ENCODE peak calls at places on chromosomes 1 and 21, in nine cellular contexts. I, V, D, M, B, C, N, K and G are unnamed samples.

GRCh38 chr21:36232641-36233040 is 76.0 kb downstream of the DOP1B start:
- DNase-seq in M (no peak), C (no peak), K (no peak), V (no peak), B (no peak), N (no peak), D (no peak), I (no peak), G (no peak)

GRCh38 chr1:106879538-106879937 is 176.9 kb upstream of the PRMT6 start:
- DNase-seq in B (no peak), N (no peak), M (peak; percentile 83), D (no peak), V (no peak), I (no peak), K (no peak), C (no peak), G (no peak)

GRCh38 chr1:4071675-4072074 is 171.6 kb upstream of the C1orf174 start:
- DNase-seq in M (no peak), I (no peak), B (no peak), D (no peak), C (no peak), V (no peak), K (no peak), N (no peak), G (no peak)

GRCh38 chr1:242477944-242478343 is 46.6 kb downstream of the PLD5 start:
- DNase-seq in M (no peak), V (no peak), D (no peak), B (no peak), N (no peak), C (no peak), I (no peak), K (no peak), G (no peak)

GRCh38 chr1:245842106-245842505 is 665.0 kb downstream of the SMYD3 start:
- DNase-seq in B (no peak), M (no peak), N (no peak), C (no peak), D (no peak), K (no peak), V (no peak), I (no peak), G (no peak)

GRCh38 chr1:95659166-95659565 is 425.2 kb downstream of the RWDD3 start:
- DNase-seq in N (no peak), M (no peak), D (no peak), V (no peak), B (no peak), K (no peak), I (no peak), C (no peak), G (no peak)

GRCh38 chr1:183090386-183091006 is 67.3 kb downstream of the LAMC1 start:
- DNase-seq in V (no peak), D (no peak), I (no peak), K (no peak), C (peak; percentile 80), M (no peak), N (no peak), B (peak; percentile 66), G (peak; percentile 38)

GRCh38 chr1:206122686-206123085 is 5.5 kb upstream of the AVPR1B start:
- DNase-seq in V (no peak), N (no peak), M (no peak), D (no peak), K (no peak), C (no peak), B (no peak), I (no peak), G (no peak)

GRCh38 chr1:205438213-205439158 is 16.6 kb upstream of the LEMD1 start:
- DNase-seq in D (no peak), M (peak; percentile 85), V (peak; percentile 20), I (no peak), B (peak; percentile 71), N (peak; percentile 94), K (no peak), C (peak; percentile 35), G (peak; percentile 43)

GRCh38 chr1:114078116-114078515 is 75.6 kb downstream of the SYT6 start:
- DNase-seq in N (no peak), D (no peak), M (no peak), C (no peak), B (no peak), V (no peak), I (no peak), K (no peak), G (no peak)

GRCh38 chr1:29636936-29637335 is 400.6 kb downstream of the PTPRU start:
- DNase-seq in V (no peak), K (no peak), B (no peak), M (no peak), C (no peak), D (no peak), N (no peak), I (peak; percentile 1), G (no peak)

GRCh38 chr1:9371391-9371935 is 78.8 kb downstream of the SPSB1 start:
- DNase-seq in I (no peak), M (no peak), V (no peak), C (peak; percentile 42), B (no peak), N (no peak), D (no peak), K (peak; percentile 88), G (peak; percentile 55)

GRCh38 chr1:153357076-153357852 is 390 bp upstream of the S100A9 start:
- DNase-seq in K (no peak), M (peak; percentile 94), I (no peak), C (no peak), D (no peak), V (no peak), B (no peak), N (peak; percentile 93), G (no peak)

GRCh38 chr21:41947596-41948403 is 6.0 kb downstream of the C2CD2 start:
- DNase-seq in N (peak; percentile 74), K (no peak), C (no peak), B (peak; percentile 33), D (no peak), M (no peak), V (peak; percentile 38), I (no peak), G (peak; percentile 81)

GRCh38 chr21:37758997-37759396 is 157.3 kb downstream of the KCNJ6 start:
- DNase-seq in K (peak; percentile 8), N (no peak), C (peak; percentile 2), M (peak; percentile 86), V (no peak), I (no peak), B (peak; percentile 49), D (peak; percentile 41), G (peak; percentile 70)

GRCh38 chr1:145885738-145886287 is at the start of gene ANKRD35:
- DNase-seq in C (no peak), N (peak; percentile 94), B (peak; percentile 69), V (peak; percentile 47), M (peak; percentile 94), D (peak; percentile 97), I (peak; percentile 92), K (no peak), G (peak; percentile 74)

GRCh38 chr1:1020415-1021009 is 592 bp downstream of the AGRN start:
- DNase-seq in C (no peak), I (no peak), V (no peak), N (no peak), D (peak; percentile 65), K (no peak), M (no peak), B (peak; percentile 22), G (no peak)

GRCh38 chr1:171550055-171550454 is 64.7 kb downstream of the PRRC2C start:
- DNase-seq in K (no peak), V (no peak), M (no peak), D (no peak), C (no peak), B (no peak), I (no peak), N (no peak), G (no peak)

GRCh38 chr1:10245674-10246073 is 35.3 kb downstream of the KIF1B start:
- DNase-seq in M (no peak), V (no peak), N (no peak), D (no peak), K (no peak), I (no peak), B (no peak), C (no peak), G (no peak)

GRCh38 chr1:31587720-31588423 is 11.6 kb downstream of the TINAGL1 start:
- DNase-seq in I (peak; percentile 52), M (no peak), K (no peak), V (no peak), C (peak; percentile 24), N (peak; percentile 90), B (no peak), D (peak; percentile 86), G (peak; percentile 51)

GRCh38 chr1:39141925-39142324 is 62.6 kb upstream of the MACF1 start:
- DNase-seq in K (no peak), N (no peak), V (no peak), I (no peak), B (peak; percentile 89), D (no peak), C (no peak), M (no peak), G (peak; percentile 95)

GRCh38 chr21:44377922-44378645 is 24.7 kb downstream of the TRPM2 start:
- DNase-seq in C (no peak), B (no peak), I (no peak), K (no peak), M (peak; percentile 43), V (no peak), N (peak; percentile 47), D (no peak), G (no peak)

GRCh38 chr1:185670187-185670627 is 64.0 kb upstream of the HMCN1 start:
- DNase-seq in M (no peak), N (no peak), D (no peak), K (no peak), B (peak; percentile 13), V (no peak), C (peak; percentile 10), I (peak; percentile 61), G (peak; percentile 30)

GRCh38 chr1:231211005-231211857 is 29.8 kb upstream of the GNPAT start:
- DNase-seq in N (peak; percentile 89), M (peak; percentile 83), V (peak; percentile 56), C (peak; percentile 31), D (peak; percentile 92), K (peak; percentile 5), I (peak; percentile 89), B (peak; percentile 47), G (peak; percentile 46)

GRCh38 chr1:53438427-53439336 is 20.5 kb upstream of the DMRTB1 start:
- DNase-seq in D (no peak), M (no peak), N (no peak), V (no peak), C (no peak), B (no peak), K (no peak), I (no peak), G (no peak)

GRCh38 chr1:241331328-241331693 is 25.7 kb downstream of the RGS7 start:
- DNase-seq in D (no peak), N (no peak), K (no peak), M (no peak), C (no peak), V (no peak), B (no peak), I (no peak), G (no peak)

GRCh38 chr1:54158071-54158470 is 5.3 kb upstream of the CDCP2 start:
- DNase-seq in B (no peak), I (no peak), V (no peak), M (no peak), N (no peak), K (no peak), D (no peak), C (no peak), G (peak; percentile 52)

GRCh38 chr1:200784576-200784975 is 45.9 kb downstream of the CAMSAP2 start:
- DNase-seq in I (no peak), B (peak; percentile 40), M (no peak), V (no peak), N (no peak), K (no peak), D (no peak), C (no peak), G (peak; percentile 27)

GRCh38 chr1:243883551-243883950 is 33.5 kb upstream of the AKT3 start:
- DNase-seq in N (no peak), K (no peak), C (peak; percentile 17), V (no peak), D (no peak), I (no peak), B (peak; percentile 28), M (no peak), G (peak; percentile 17)

GRCh38 chr1:39372105-39372504 is 119.3 kb upstream of the BMP8A start:
- DNase-seq in D (no peak), I (no peak), B (no peak), N (no peak), C (no peak), M (no peak), V (no peak), K (no peak), G (no peak)